ENCODE peak calls at places on chromosomes 2 and 18, in eight cellular contexts. J is stimulated activated CD4-positive, alpha-beta T cell treated with anti-CD3 and anti-CD28 coated beads, TNF-alpha, amount 100 ng/mL, for 48 hours; L is A172; H is naive thymus-derived CD8-positive, alpha-beta T cell; E is HT-29; T is activated naive CD4-positive, alpha-beta T cell treated with anti-CD3 and anti-CD28 coated beads, Interleukin-2, amount 10 ng/mL, durations not matched to agents 7 days and 5 days; D is NT2/D1; R is kidney glomerular epithelial cell. Y is an unnamed sample.

GRCh38 chr18:31490387-31490786 is 7.6 kb upstream of the DSG2 start:
- DNase-seq in H (no peak), D (no peak), E (peak), J (no peak), L (peak), R (peak), T (no peak), Y (no peak)

GRCh38 chr18:77111449-77112160 is 21.0 kb downstream of the MBP start:
- DNase-seq in R (no peak), H (no peak), J (no peak), D (no peak), L (no peak), E (no peak), T (no peak), Y (no peak)

GRCh38 chr2:238719641-238720040 is 128.2 kb upstream of the TWIST2 start:
- DNase-seq in H (no peak), L (no peak), E (no peak), D (no peak), R (no peak), J (no peak), T (no peak), Y (no peak)

GRCh38 chr2:70420005-70420580 is 118.2 kb upstream of the FAM136A start:
- DNase-seq in R (no peak), E (no peak), T (no peak), H (no peak), L (no peak), D (no peak), J (no peak), Y (no peak)

GRCh38 chr2:212548459-212548815 is 9.8 kb upstream of the ERBB4 start:
- DNase-seq in D (no peak), T (no peak), J (no peak), E (peak), L (peak), R (peak), H (no peak), Y (peak)

GRCh38 chr2:66013456-66013855 is 421.5 kb upstream of the MEIS1 start:
- DNase-seq in E (peak), L (peak), T (no peak), H (no peak), R (no peak), J (no peak), D (no peak), Y (peak)

GRCh38 chr2:232592687-232593407 is 40.6 kb upstream of the EFHD1 start:
- DNase-seq in T (no peak), J (no peak), R (peak), E (peak), L (peak), D (no peak), H (no peak), Y (peak)

GRCh38 chr2:127101756-127102463 is 5.0 kb downstream of the BIN1 start:
- DNase-seq in R (no peak), T (no peak), D (no peak), H (no peak), E (no peak), L (no peak), J (no peak), Y (no peak)

GRCh38 chr18:76824754-76825153 is 2.4 kb downstream of the ZNF236 start:
- DNase-seq in L (no peak), R (no peak), J (no peak), D (no peak), H (no peak), E (no peak), T (no peak), Y (no peak)

GRCh38 chr2:65232636-65233035 is 5.0 kb downstream of the ACTR2 start:
- DNase-seq in E (no peak), T (no peak), L (peak), D (no peak), H (no peak), J (no peak), R (peak), Y (peak)

GRCh38 chr18:22637787-22638186 is 220.1 kb upstream of the CTAGE1 start:
- DNase-seq in D (no peak), R (peak), T (no peak), J (no peak), H (no peak), E (no peak), L (peak), Y (peak)

GRCh38 chr2:64721326-64721633 is 67.6 kb upstream of the SERTAD2 start:
- DNase-seq in H (no peak), D (no peak), E (no peak), J (no peak), R (no peak), T (no peak), L (no peak), Y (no peak)

GRCh38 chr18:37322497-37323035 is 243.0 kb downstream of the CELF4 start:
- DNase-seq in R (peak), H (no peak), L (peak), J (no peak), E (peak), T (peak), D (peak), Y (peak)

GRCh38 chr2:127011136-127011740 is 95.7 kb downstream of the BIN1 start:
- DNase-seq in D (no peak), R (no peak), T (no peak), E (no peak), H (no peak), J (no peak), L (no peak), Y (no peak)

GRCh38 chr2:132651115-132652099 is 18.6 kb downstream of the LYPD1 start:
- DNase-seq in D (peak), H (no peak), R (no peak), J (no peak), E (peak), T (no peak), L (peak), Y (peak)

GRCh38 chr2:215782965-215783364 is 230.4 kb downstream of the MREG start:
- DNase-seq in R (no peak), J (no peak), L (no peak), H (no peak), E (no peak), T (no peak), D (no peak), Y (peak)

GRCh38 chr2:214247531-214247930 is 163.3 kb upstream of the VWC2L start:
- DNase-seq in J (no peak), E (no peak), T (no peak), R (no peak), H (no peak), D (no peak), L (no peak), Y (no peak)

GRCh38 chr18:13563390-13563805 is 163.0 kb downstream of the FAM210A start:
- DNase-seq in E (no peak), L (no peak), J (no peak), T (no peak), D (no peak), H (no peak), R (no peak), Y (no peak)

GRCh38 chr2:166031054-166031453 is 77.5 kb upstream of the TTC21B start:
- DNase-seq in R (peak), H (no peak), T (no peak), E (peak), J (no peak), L (peak), D (no peak), Y (peak)